ENCODE peak calls at places on chromosomes 16 and 17, in four cellular contexts. V is K562, Q is IMR-90, H is GM12878. E is an unnamed sample.

GRCh38 chr16:70737377-70738082 is 51.7 kb upstream of the MTSS2 start:
- DNase-seq in H (peak), V (no peak), Q (peak), E (no peak)

GRCh38 chr17:29078183-29079045 is 35.5 kb downstream of the PIPOX start:
- DNase-seq in V (no peak), Q (peak), H (no peak), E (peak)

GRCh38 chr16:82033006-82033405 is 2.0 kb upstream of the HSD17B2 start:
- DNase-seq in H (no peak), Q (no peak), V (no peak), E (no peak)

GRCh38 chr16:70417661-70418060 is 21.2 kb downstream of the ST3GAL2 start:
- DNase-seq in Q (no peak), V (peak), H (no peak), E (no peak)

GRCh38 chr17:57305918-57306317 is 49.6 kb downstream of the MSI2 start:
- DNase-seq in H (no peak), Q (no peak), V (no peak), E (no peak)

GRCh38 chr17:74816883-74817620 is 40.9 kb upstream of the NAT9 start:
- DNase-seq in V (no peak), H (no peak), Q (no peak), E (no peak)

GRCh38 chr17:58317421-58318064 is 11.1 kb downstream of the TSPOAP1 start:
- DNase-seq in H (peak), Q (peak), V (peak), E (peak)

GRCh38 chr16:77424841-77425604 is 9.8 kb downstream of the ADAMTS18 start:
- DNase-seq in V (no peak), H (no peak), Q (no peak), E (no peak)

GRCh38 chr16:85928411-85928820 is 29.5 kb downstream of the IRF8 start:
- DNase-seq in V (no peak), H (no peak), Q (peak), E (no peak)

GRCh38 chr17:74737299-74738050 is 419 bp downstream of the RAB37 start:
- DNase-seq in H (no peak), V (no peak), Q (no peak), E (no peak)

GRCh38 chr17:72952220-72952619 is 140.3 kb downstream of the SLC39A11 start:
- DNase-seq in Q (no peak), H (no peak), V (no peak), E (no peak)

GRCh38 chr17:62905233-62905632 is 60.8 kb upstream of the TANC2 start:
- DNase-seq in Q (no peak), H (no peak), V (no peak), E (no peak)

GRCh38 chr17:20223808-20224328 is 214.7 kb downstream of the SPECC1 start:
- DNase-seq in H (no peak), Q (peak), V (no peak), E (no peak)

GRCh38 chr17:83012161-83012800 is 67.1 kb upstream of the METRNL start:
- DNase-seq in H (no peak), V (no peak), Q (no peak), E (no peak)

GRCh38 chr17:31900877-31901276 is 631 bp downstream of the UTP6 start:
- DNase-seq in H (no peak), Q (peak), V (peak), E (no peak)

GRCh38 chr16:84190731-84191388 is at the start of gene ADAD2:
- DNase-seq in H (no peak), V (peak), Q (no peak), E (no peak)

GRCh38 chr16:66878067-66878466 is 2.2 kb upstream of the PDP2 start:
- DNase-seq in H (no peak), Q (no peak), V (no peak), E (no peak)

GRCh38 chr17:44002141-44002848 is 2.1 kb upstream of the NAGS start:
- DNase-seq in V (no peak), Q (peak), H (no peak), E (peak)

GRCh38 chr17:35312346-35312745 is 61.1 kb downstream of the SLFN11 start:
- DNase-seq in H (no peak), V (no peak), Q (no peak), E (no peak)

GRCh38 chr16:53091508-53092211 is 36.9 kb downstream of the CHD9 start:
- DNase-seq in Q (peak), V (no peak), H (peak), E (peak)

GRCh38 chr17:38892083-38892482 is 22.2 kb downstream of the LASP1 start:
- DNase-seq in V (no peak), Q (no peak), H (no peak), E (no peak)

GRCh38 chr17:77318491-77319210 is 177.9 kb downstream of the SEC14L1 start:
- DNase-seq in V (peak), Q (peak), H (no peak), E (no peak)

GRCh38 chr17:38702900-38703741 is 2.0 kb upstream of the MLLT6 start:
- DNase-seq in V (peak), Q (no peak), H (no peak), E (no peak)

DNA sequence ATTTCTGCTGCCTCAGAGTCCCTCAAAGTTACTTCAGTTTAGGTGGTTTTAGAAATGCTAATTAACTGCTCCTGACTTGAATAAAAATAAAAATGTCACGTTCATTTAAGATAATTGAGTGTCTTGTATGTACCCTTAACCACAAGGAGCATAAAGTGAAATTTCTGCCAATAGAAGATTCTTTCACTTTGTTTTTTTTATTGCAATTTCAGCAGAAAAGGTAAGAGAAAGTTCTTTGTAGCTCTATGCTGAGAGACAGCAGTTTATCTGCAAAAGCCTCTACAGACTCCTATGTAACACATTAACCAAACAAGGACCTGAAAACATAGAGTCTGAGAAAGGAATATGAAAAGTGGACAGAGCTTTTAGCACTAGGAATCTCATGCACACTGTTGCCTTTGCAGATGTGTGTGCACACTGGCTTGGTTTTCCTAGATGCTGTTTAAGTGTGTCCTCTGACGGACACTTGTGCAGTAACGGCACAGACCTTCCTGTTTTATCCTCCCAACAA is 11.6 kb downstream of the ARHGAP44 start:
- DNase-seq in H (no peak), V (no peak), Q (no peak), E (no peak)
- TF ChIP-seq FOS in H (no peak), V (no peak), Q (no peak), E (no peak)

DNA sequence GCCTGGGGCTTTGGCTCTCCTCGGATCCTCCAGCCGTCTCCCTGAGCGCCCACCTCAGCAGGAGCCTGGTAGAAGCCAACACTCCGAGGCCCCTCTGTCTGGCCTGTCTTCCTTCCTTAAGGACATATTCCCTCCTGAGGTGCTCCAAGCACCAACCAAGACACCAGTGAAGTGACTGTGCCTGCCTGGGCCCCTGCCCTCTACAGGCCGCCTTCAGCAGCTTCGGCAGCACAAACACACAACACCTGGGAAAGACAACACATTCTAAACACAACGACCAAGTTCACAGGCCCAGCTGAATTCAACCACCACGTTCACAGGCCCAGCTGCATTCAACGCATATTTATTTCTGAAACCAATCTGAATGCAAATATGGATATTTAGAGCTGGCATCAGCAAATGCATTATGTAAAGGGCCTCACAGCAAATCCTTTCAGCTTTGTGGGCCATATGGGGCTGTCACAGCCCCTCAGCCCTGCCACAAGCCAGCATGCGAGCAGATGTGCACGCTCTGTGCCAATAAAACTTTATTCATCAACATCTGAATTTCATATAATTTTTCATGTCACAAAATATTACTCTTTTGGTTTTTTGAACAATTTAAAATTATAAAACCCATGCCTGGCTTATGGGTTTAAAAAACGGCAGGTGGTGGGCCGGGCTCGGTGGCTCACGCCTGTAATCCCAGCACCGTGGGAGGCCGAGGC is 12.2 kb downstream of the GALNS start:
- DNase-seq in H (no peak), Q (no peak), V (no peak), E (no peak)
- TF ChIP-seq FOS in H (no peak), Q (no peak), V (no peak), E (no peak)

GRCh38 chr17:68576137-68576536 is 25.0 kb downstream of the FAM20A start:
- DNase-seq in Q (no peak), V (no peak), H (no peak), E (no peak)

GRCh38 chr17:68579194-68579900 is 21.8 kb downstream of the FAM20A start:
- DNase-seq in V (no peak), Q (no peak), H (no peak), E (no peak)

GRCh38 chr17:68578236-68578635 is 22.9 kb downstream of the FAM20A start:
- DNase-seq in Q (no peak), H (no peak), V (no peak), E (no peak)

GRCh38 chr17:68580236-68580903 is 20.8 kb downstream of the FAM20A start:
- DNase-seq in Q (peak), V (no peak), H (no peak), E (no peak)

GRCh38 chr17:68576811-68577551 is 24.2 kb downstream of the FAM20A start:
- DNase-seq in Q (peak), V (peak), H (no peak), E (no peak)
- TF ChIP-seq FOS in Q (no peak), V (no peak), H (no peak), E (no peak)

GRCh38 chr17:14304222-14304844 is 3.5 kb downstream of the HS3ST3B1 start:
- DNase-seq in V (no peak), H (no peak), Q (no peak), E (no peak)

GRCh38 chr17:14304876-14305636 is 4.2 kb downstream of the HS3ST3B1 start:
- DNase-seq in Q (no peak), V (peak), H (no peak), E (no peak)

GRCh38 chr17:14302421-14303099 is 1.7 kb downstream of the HS3ST3B1 start:
- DNase-seq in Q (peak), H (no peak), V (peak), E (peak)

GRCh38 chr17:14301761-14302401 is 1.0 kb downstream of the HS3ST3B1 start:
- DNase-seq in Q (peak), V (peak), H (no peak), E (peak)

DNA sequence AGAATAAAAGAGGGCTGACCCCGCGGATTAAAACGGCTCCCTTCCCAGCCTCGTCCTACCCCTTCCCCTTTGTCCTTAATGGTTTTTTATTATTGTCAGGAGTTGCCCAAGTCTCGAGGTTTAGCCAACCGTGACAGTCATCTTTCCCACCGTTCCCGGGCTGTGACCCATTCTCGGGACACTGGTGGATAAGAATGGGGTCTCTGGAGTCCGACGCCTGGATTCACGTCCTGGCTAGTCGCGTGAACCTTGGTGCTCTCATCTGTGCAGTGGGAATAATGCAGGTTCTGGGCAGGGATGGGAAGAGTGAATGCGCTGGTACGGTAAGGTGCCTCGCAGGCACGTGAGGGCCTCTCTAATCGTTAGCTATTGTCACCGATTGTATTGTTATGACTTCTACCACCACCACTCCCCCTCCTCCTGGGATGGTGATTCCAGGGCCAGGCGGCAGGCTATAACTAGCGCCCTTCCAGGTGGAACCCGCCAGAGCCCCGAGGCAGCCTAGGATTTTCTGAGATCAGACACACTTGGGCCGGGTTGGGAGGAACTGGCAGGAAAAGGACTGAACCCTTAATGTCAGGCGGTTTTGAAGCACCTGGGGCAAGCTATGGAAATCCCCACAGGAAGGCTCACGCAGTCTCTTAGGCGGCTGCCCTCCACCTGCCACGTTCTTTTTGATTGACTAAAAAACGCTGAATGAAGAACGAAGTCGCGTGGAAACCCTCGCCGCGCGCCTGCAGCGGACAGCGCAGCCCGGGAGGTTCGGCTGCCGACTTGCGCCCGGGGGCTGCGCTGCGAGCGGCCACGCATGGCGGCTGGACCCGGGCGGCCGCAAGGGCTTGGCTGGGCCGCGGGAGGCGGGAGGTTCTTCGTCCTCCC is 2.7 kb downstream of the HS3ST3B1 start:
- DNase-seq in V (peak), H (no peak), Q (no peak), E (no peak)
- TF ChIP-seq FOS in V (no peak), H (no peak), Q (no peak), E (no peak)

GRCh38 chr16:11401161-11402050 is 56.1 kb downstream of the RMI2 start:
- DNase-seq in V (no peak), Q (no peak), H (no peak), E (no peak)

GRCh38 chr16:11398851-11399250 is 53.6 kb downstream of the RMI2 start:
- DNase-seq in H (no peak), Q (no peak), V (no peak), E (no peak)

GRCh38 chr16:11398136-11398535 is 52.9 kb downstream of the RMI2 start:
- DNase-seq in Q (no peak), H (no peak), V (no peak), E (no peak)

GRCh38 chr16:11400076-11400475 is 54.8 kb downstream of the RMI2 start:
- DNase-seq in H (no peak), V (no peak), Q (no peak), E (no peak)

GRCh38 chr16:11399261-11399831 is 54.1 kb downstream of the RMI2 start:
- DNase-seq in H (no peak), V (no peak), Q (no peak), E (no peak)
- TF ChIP-seq FOS in H (no peak), V (no peak), Q (no peak), E (no peak)

GRCh38 chr17:3316836-3317235 is 18.7 kb upstream of the OR3A1 start:
- DNase-seq in Q (no peak), V (no peak), H (no peak), E (no peak)
- TF ChIP-seq FOS in Q (no peak), V (no peak), H (no peak), E (no peak)

E was measured in endothelial cell of umbilical vein.